ENCODE peak calls at places on chromosomes 13 and 19, in nine cellular contexts. A is OCI-LY7, C is tibial artery, G is Panc1, U is fibroblast of lung, R is PC-3, Q is cardiac fibroblast, Y is fibroblast of villous mesenchyme, Z is AG04450. S is an unnamed sample.

GRCh38 chr19:16613841-16614240 is 14.2 kb downstream of the MED26 start:
- DNase-seq in Y (no peak), C (no peak), A (no peak), U (no peak), Z (no peak), Q (no peak), R (no peak), G (no peak), S (no peak)

GRCh38 chr13:108643646-108644353 is 14.4 kb downstream of the MYO16 start:
- DNase-seq in Z (no peak), C (no peak), U (no peak), A (no peak), Y (no peak), G (no peak), R (no peak), Q (no peak), S (no peak)

GRCh38 chr19:17125052-17125727 is 49.6 kb downstream of the MYO9B start:
- DNase-seq in R (no peak), C (no peak), Y (peak; percentile 40), A (peak; percentile 65), G (no peak), Z (no peak), Q (no peak), U (peak; percentile 43), S (no peak)

GRCh38 chr13:77048592-77048991 is 21.6 kb upstream of the FBXL3 start:
- DNase-seq in Y (no peak), Z (no peak), U (no peak), A (no peak), C (no peak), G (no peak), R (no peak), Q (no peak), S (no peak)

GRCh38 chr13:37534181-37534580 is 64.4 kb downstream of the POSTN start:
- DNase-seq in Q (peak; percentile 93), U (peak; percentile 92), Y (peak; percentile 15), R (peak; percentile 37), A (no peak), Z (peak; percentile 68), G (no peak), C (no peak), S (peak; percentile 95)

GRCh38 chr13:43238341-43239083 is 215.1 kb downstream of the DNAJC15 start:
- DNase-seq in U (no peak), C (no peak), R (no peak), Y (no peak), A (no peak), G (no peak), Q (no peak), Z (no peak), S (no peak)

GRCh38 chr19:7393934-7394508 is 45.3 kb downstream of the ARHGEF18 start:
- DNase-seq in Y (no peak), R (no peak), A (no peak), G (no peak), Z (no peak), Q (peak; percentile 33), U (no peak), C (no peak), S (peak; percentile 34)

GRCh38 chr13:41059896-41060722 is 1.2 kb upstream of the WBP4 start:
- DNase-seq in Q (peak; percentile 92), U (peak; percentile 90), R (peak; percentile 75), C (peak; percentile 88), Z (peak; percentile 55), A (peak; percentile 88), Y (peak; percentile 99), G (no peak), S (peak; percentile 89)

GRCh38 chr19:3095375-3096191 is 1.4 kb downstream of the GNA11 start:
- DNase-seq in G (no peak), R (peak; percentile 19), Q (no peak), Z (no peak), A (no peak), C (no peak), Y (peak; percentile 35), U (no peak), S (no peak)

GRCh38 chr13:42981317-42981716 is 10.7 kb downstream of the EPSTI1 start:
- DNase-seq in Q (peak; percentile 50), G (no peak), U (peak; percentile 18), R (no peak), Y (peak; percentile 54), Z (no peak), C (no peak), A (no peak), S (peak; percentile 79)

GRCh38 chr13:57569981-57570380 is 61.6 kb upstream of the PCDH17 start:
- DNase-seq in Y (no peak), A (no peak), U (peak; percentile 36), Q (no peak), C (no peak), G (no peak), R (peak; percentile 16), Z (no peak), S (no peak)

GRCh38 chr13:108915095-108915633 is 285.8 kb downstream of the MYO16 start:
- DNase-seq in C (no peak), A (no peak), G (no peak), U (peak; percentile 35), Y (peak; percentile 63), Z (peak; percentile 27), R (peak; percentile 31), Q (peak; percentile 77), S (peak; percentile 74)

GRCh38 chr13:77928909-77929308 is 10.3 kb upstream of the EDNRB start:
- DNase-seq in R (peak; percentile 31), Z (no peak), C (no peak), Y (no peak), Q (peak; percentile 12), U (no peak), A (no peak), G (peak; percentile 8), S (peak; percentile 31)

DNA sequence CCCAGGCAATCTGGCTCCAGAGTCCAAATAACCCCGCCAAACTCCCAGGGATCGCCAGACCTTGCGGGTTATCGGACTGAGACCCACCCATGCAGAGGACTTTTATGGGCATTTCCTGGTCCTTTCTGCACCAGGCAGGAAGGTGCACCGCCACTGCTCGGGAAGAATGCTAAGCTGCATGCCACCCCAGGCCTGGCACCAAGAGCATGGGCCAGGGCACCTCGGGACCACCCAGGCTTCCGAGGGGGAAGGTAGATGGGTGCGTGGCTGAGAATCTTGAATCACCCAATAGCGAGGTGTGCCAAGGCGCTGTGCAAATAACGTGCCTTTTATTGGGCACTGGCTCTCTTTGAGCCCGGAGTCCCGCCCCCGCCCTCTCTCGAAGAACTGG is 422 bp upstream of the ZNF575 start:
- DNase-seq in G (no peak), Y (peak; percentile 45), Q (no peak), U (no peak), A (peak; percentile 44), Z (no peak), R (no peak), C (peak; percentile 50), S (no peak)
- H3K4me3 ChIP-seq in G (peak overlapping the region; percentile 89), Y (peak overlapping the region; percentile 69), Q (peak overlapping the region; percentile 60), U (peak overlapping the region; percentile 74), A (peak overlapping the region; percentile 61), Z (peak overlapping the region; percentile 68), R (peak overlapping the region; percentile 69), C (peak overlapping the region; percentile 66), S (peak overlapping the region; percentile 66)

DNA sequence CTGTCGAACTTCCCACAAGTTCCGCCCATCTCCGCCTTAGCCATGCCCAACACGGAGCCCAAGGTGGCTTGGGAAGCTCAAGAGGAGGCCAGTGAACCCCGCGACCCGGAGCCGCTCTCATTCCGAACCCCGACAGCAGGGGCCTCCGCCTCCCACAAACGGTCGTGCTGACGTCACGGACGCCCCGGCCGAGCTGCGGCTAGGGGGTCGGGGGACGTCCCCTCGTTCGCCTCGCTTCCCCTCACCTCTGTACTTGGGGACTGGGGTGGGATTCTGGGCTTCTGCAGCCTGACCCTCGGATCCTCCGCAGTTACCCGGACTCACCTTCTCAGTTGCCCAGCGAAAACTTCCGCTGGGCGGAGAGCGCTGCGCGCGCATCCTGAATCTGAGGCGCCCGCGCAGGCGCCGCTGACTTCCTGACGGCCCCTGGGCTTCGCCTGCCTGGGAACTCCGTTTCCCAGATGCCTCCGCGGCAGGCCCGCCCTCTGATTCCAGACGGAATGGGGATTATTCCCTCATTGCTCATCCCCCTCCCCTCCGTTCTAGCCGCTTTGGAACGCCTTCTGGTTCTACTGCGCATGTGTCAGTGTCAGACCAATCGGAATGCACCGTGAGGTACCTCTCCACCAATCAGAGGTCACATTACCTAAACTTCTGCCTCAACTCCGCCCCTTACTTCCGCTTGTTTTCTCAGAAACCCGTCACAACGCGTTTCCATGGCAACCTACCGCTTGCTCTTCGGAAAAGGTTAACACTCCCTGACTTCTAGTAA is at the start of gene VRK3:
- DNase-seq in C (peak; percentile 99), Y (peak; percentile 100), R (peak; percentile 100), Z (peak; percentile 100), A (peak; percentile 100), G (peak; percentile 97), U (peak; percentile 99), Q (peak; percentile 100), S (peak; percentile 100)
- TF ChIP-seq CTCF in C (no peak), Y (no peak), R (no peak), Z (no peak), A (no peak), G (no peak), U (peak; percentile 17), Q (peak; percentile 10), S (no peak)

GRCh38 chr13:99307247-99307646 is at the start of gene GPR183:
- DNase-seq in R (no peak), G (no peak), Q (peak; percentile 52), Z (no peak), A (no peak), C (no peak), Y (peak; percentile 74), U (peak; percentile 50), S (no peak)
- H3K4me3 ChIP-seq in R (no peak within 1 kb of the TSS), G (no peak within 1 kb of the TSS), Q (no peak within 1 kb of the TSS), Z (no peak within 1 kb of the TSS), A (no peak within 1 kb of the TSS), C (peak within 1 kb of the TSS; percentile 29), Y (peak within 1 kb of the TSS; percentile 39), U (no peak within 1 kb of the TSS), S (no peak within 1 kb of the TSS)

GRCh38 chr13:50268500-50268899 is 253.3 kb downstream of the KCNRG start:
- DNase-seq in A (no peak), R (no peak), Q (peak; percentile 12), U (no peak), G (no peak), Z (no peak), Y (no peak), C (no peak), S (peak; percentile 31)
- TF ChIP-seq CTCF in A (peak; percentile 65), R (peak; percentile 40), Q (peak; percentile 8), U (peak; percentile 36), G (no peak), Z (peak; percentile 26), Y (no peak), C (no peak), S (peak; percentile 33)

DNA sequence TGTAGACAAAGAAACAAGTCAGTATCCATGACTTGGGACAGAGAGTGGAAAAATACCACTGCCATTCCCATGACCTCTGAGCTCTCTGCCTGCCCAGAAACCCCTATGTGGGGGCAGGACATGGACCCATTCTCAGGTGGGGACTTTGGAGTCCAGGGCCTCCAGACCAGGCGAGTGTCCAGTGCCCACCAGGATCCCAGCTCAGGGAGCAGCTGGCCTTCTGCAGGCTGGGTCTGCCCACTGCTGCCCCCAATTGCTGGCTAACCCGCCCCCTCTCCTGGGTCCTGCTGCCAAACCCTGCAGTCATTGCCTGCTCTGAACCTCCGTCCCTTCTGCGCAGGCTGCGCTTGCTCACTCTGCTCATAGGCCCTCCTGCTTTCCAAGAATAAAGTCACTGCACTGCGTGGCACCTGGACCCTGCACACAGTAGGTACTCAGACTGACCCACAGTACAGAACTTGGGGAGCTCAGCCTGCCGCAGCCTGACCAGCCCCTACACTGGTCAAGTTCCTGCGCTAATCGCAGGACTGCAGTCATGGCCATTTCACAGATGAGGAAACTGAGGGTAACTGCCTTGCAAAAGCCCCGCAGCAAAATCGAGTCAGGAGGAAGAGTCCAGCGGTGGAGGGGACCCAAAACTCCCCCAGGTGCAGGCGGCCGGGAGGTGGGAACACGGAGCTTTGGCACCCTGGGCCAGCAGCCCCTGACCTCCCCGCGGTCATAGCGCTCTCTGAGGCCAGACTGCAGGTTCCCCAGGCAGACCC is 774 bp downstream of the SLC7A10 start:
- DNase-seq in R (no peak), Q (no peak), Z (no peak), G (no peak), C (no peak), A (no peak), U (no peak), Y (no peak), S (no peak)
- H3K4me3 ChIP-seq in R (no peak overlapping the region), Q (no peak overlapping the region), Z (no peak overlapping the region), G (no peak overlapping the region), C (no peak overlapping the region), A (no peak overlapping the region), U (no peak overlapping the region), Y (peak overlapping the region; percentile 15), S (no peak overlapping the region)